ENCODE peak calls at places on chromosomes 12 and 14, in four cellular contexts. J is IMR-90, O is HCT116, B is stromal cell of bone marrow. C is an unnamed sample.
A peak's percentile ranks its signal among the peaks of the same experiment; 100 is the strongest.

GRCh38 chr12:40158592-40159111 is 52.8 kb upstream of the SLC2A13 start:
- DNase-seq in J (no peak), O (no peak), B (peak; percentile 12), C (no peak)

GRCh38 chr14:75879031-75879430 is 102.8 kb downstream of the TGFB3 start:
- DNase-seq in O (no peak), B (peak; percentile 64), J (peak; percentile 97), C (no peak)

GRCh38 chr14:66824251-66824650 is 316.3 kb downstream of the GPHN start:
- DNase-seq in O (no peak), J (no peak), B (no peak), C (no peak)

GRCh38 chr14:52906141-52906601 is 44.7 kb downstream of the FERMT2 start:
- DNase-seq in J (peak; percentile 93), B (peak; percentile 81), O (peak; percentile 71), C (no peak)

GRCh38 chr12:30779178-30779577 is 24.4 kb upstream of the CAPRIN2 start:
- DNase-seq in B (no peak), J (no peak), O (no peak), C (no peak)

GRCh38 chr14:104240426-104241157 is 102.2 kb downstream of the KIF26A start:
- DNase-seq in B (no peak), O (no peak), J (no peak), C (no peak)

GRCh38 chr12:63420206-63420644 is 248.1 kb downstream of the DPY19L2 start:
- DNase-seq in B (peak; percentile 18), O (peak; percentile 73), J (peak; percentile 59), C (peak; percentile 76)

GRCh38 chr14:76133103-76133502 is 18.6 kb upstream of the GPATCH2L start:
- DNase-seq in J (peak; percentile 24), B (peak; percentile 18), O (no peak), C (no peak)

GRCh38 chr12:53299454-53300180 is at the start of gene MYG1:
- DNase-seq in O (peak; percentile 80), J (peak; percentile 84), B (peak; percentile 72), C (peak; percentile 85)

GRCh38 chr14:77086951-77087350 is 11.1 kb upstream of the CIPC start:
- DNase-seq in J (no peak), B (no peak), O (no peak), C (no peak)

GRCh38 chr12:8796831-8797626 is 25.4 kb upstream of the A2ML1 start:
- DNase-seq in O (no peak), J (no peak), B (no peak), C (no peak)

GRCh38 chr14:104224516-104225281 is 86.3 kb downstream of the KIF26A start:
- DNase-seq in B (no peak), O (no peak), J (no peak), C (no peak)

GRCh38 chr12:26937443-26937862 is 328 bp downstream of the INTS13 start:
- DNase-seq in O (no peak), B (no peak), J (no peak), C (no peak)

GRCh38 chr12:30643366-30643765 is 52.3 kb downstream of the IPO8 start:
- DNase-seq in J (peak; percentile 21), O (no peak), B (peak; percentile 1), C (no peak)

GRCh38 chr12:34403706-34404376 is 381.5 kb downstream of the ALG10 start:
- DNase-seq in B (no peak), J (no peak), O (no peak), C (no peak)

GRCh38 chr12:128813392-128813791 is 10.4 kb downstream of the SLC15A4 start:
- DNase-seq in J (no peak), O (no peak), B (peak; percentile 54), C (no peak)

GRCh38 chr12:62006076-62006732 is 254.0 kb upstream of the USP15 start:
- DNase-seq in B (peak; percentile 12), O (peak; percentile 45), J (peak; percentile 36), C (no peak)

GRCh38 chr12:42308390-42308789 is 17.5 kb downstream of the ZCRB1 start:
- DNase-seq in J (no peak), O (no peak), B (no peak), C (no peak)

GRCh38 chr14:104427126-104427851 is 152.3 kb upstream of the C14orf180 start:
- DNase-seq in B (no peak), J (no peak), O (no peak), C (no peak)

C was measured in CMK.